ENCODE peak calls at places on chromosomes 16 and 17, in seven cellular contexts. R is GM04504, L is K562, B is tibial nerve, H is GM03348, G is AG08396, V is T-cell. W is an unnamed sample.
A peak's percentile ranks its signal among the peaks of the same experiment; 100 is the strongest.

GRCh38 chr16:81035975-81036750 is 521 bp downstream of the ATMIN start:
- DNase-seq in R (no peak), L (peak; percentile 72), B (no peak), H (peak; percentile 67), G (peak; percentile 63), V (peak; percentile 39), W (peak; percentile 35)

GRCh38 chr16:15704545-15704987 is 54.5 kb downstream of the NDE1 start:
- DNase-seq in R (peak; percentile 47), L (peak; percentile 89), B (peak; percentile 93), H (peak; percentile 90), G (peak; percentile 85), V (peak; percentile 52), W (peak; percentile 76)

GRCh38 chr17:13921841-13922776 is 147.2 kb upstream of the COX10 start:
- DNase-seq in R (no peak), L (no peak), B (no peak), H (no peak), G (no peak), V (no peak), W (no peak)

GRCh38 chr16:20326336-20326735 is 977 bp downstream of the GP2 start:
- DNase-seq in R (no peak), L (no peak), B (no peak), H (no peak), G (no peak), V (no peak), W (no peak)

GRCh38 chr16:4847774-4848587 is 700 bp downstream of the UBN1 start:
- DNase-seq in R (peak; percentile 24), L (no peak), B (peak; percentile 46), H (peak; percentile 64), G (peak; percentile 59), V (no peak), W (peak; percentile 22)

GRCh38 chr17:77555741-77556291 is 402.7 kb upstream of the TNRC6C start:
- DNase-seq in R (no peak), L (no peak), B (peak; percentile 27), H (no peak), G (no peak), V (no peak), W (no peak)

GRCh38 chr16:11612110-11612981 is 25.6 kb upstream of the LITAF start:
- DNase-seq in R (no peak), L (peak; percentile 46), B (no peak), H (no peak), G (no peak), V (no peak), W (no peak)

GRCh38 chr17:30347488-30347887 is 13.6 kb upstream of the TMIGD1 start:
- DNase-seq in R (no peak), L (no peak), B (no peak), H (no peak), G (no peak), V (no peak), W (no peak)

GRCh38 chr16:27286446-27286845 is 17.9 kb upstream of the NSMCE1 start:
- DNase-seq in R (peak; percentile 83), L (no peak), B (no peak), H (peak; percentile 80), G (peak; percentile 85), V (no peak), W (no peak)

GRCh38 chr16:30562021-30562420 is 3.8 kb upstream of the ZNF764 start:
- DNase-seq in R (no peak), L (no peak), B (no peak), H (no peak), G (no peak), V (no peak), W (no peak)

GRCh38 chr16:1403733-1404132 is 10.8 kb downstream of the UNKL start:
- DNase-seq in R (no peak), L (no peak), B (no peak), H (no peak), G (no peak), V (no peak), W (no peak)

GRCh38 chr17:15262291-15263205 is 2.6 kb downstream of the PMP22 start:
- DNase-seq in R (peak; percentile 86), L (peak; percentile 80), B (peak; percentile 90), H (peak; percentile 95), G (peak; percentile 92), V (no peak), W (no peak)

W was measured in effector memory CD8-positive, alpha-beta T cell.